ENCODE peak calls at places on chromosomes 5 and 9, in four cellular contexts. B, Z, J and X are unnamed samples.
A peak's percentile ranks its signal among the peaks of the same experiment; 100 is the strongest.

GRCh38 chr5:95817430-95817829 is 5.1 kb downstream of the GLRX start:
- DNase-seq in B (no peak), Z (no peak), J (no peak), X (no peak)

GRCh38 chr9:32725066-32725860 is 58.1 kb upstream of the TMEM215 start:
- DNase-seq in B (no peak), Z (no peak), J (no peak), X (no peak)

GRCh38 chr9:124797343-124798103 is 20.6 kb downstream of the OLFML2A start:
- DNase-seq in B (no peak), Z (no peak), J (peak; percentile 56), X (no peak)

GRCh38 chr5:94983861-94984535 is 300.9 kb downstream of the MCTP1 start:
- DNase-seq in B (no peak), Z (no peak), J (peak; percentile 85), X (no peak)

GRCh38 chr5:27830551-27830950 is 792.2 kb upstream of the CDH9 start:
- DNase-seq in B (no peak), Z (no peak), J (no peak), X (no peak)

GRCh38 chr9:81671880-81672280 is 17.5 kb downstream of the TLE1 start:
- DNase-seq in B (no peak), Z (peak; percentile 57), J (peak; percentile 96), X (no peak)

GRCh38 chr5:14367364-14367763 is 214.2 kb upstream of the OTULINL start:
- DNase-seq in B (no peak), Z (no peak), J (no peak), X (no peak)

GRCh38 chr9:112852741-112853505 is 37.8 kb downstream of the SLC46A2 start:
- DNase-seq in B (no peak), Z (no peak), J (no peak), X (no peak)

GRCh38 chr9:134549336-134549735 is 92.3 kb upstream of the COL5A1 start:
- DNase-seq in B (no peak), Z (no peak), J (no peak), X (no peak)

GRCh38 chr9:86662890-86663468 is 284.3 kb downstream of the GAS1 start:
- DNase-seq in B (no peak), Z (no peak), J (no peak), X (no peak)

GRCh38 chr9:91426123-91426745 is 2.6 kb upstream of the NFIL3 start:
- DNase-seq in B (peak; percentile 66), Z (no peak), J (peak; percentile 66), X (peak; percentile 77)

GRCh38 chr5:74082504-74082903 is 456.5 kb downstream of the ARHGEF28 start:
- DNase-seq in B (no peak), Z (no peak), J (no peak), X (no peak)

GRCh38 chr5:173234129-173234793 is 745 bp downstream of the NKX2-5 start:
- DNase-seq in B (peak; percentile 42), Z (no peak), J (no peak), X (peak; percentile 41)

GRCh38 chr5:138955672-138956295 is 80.6 kb upstream of the LRRTM2 start:
- DNase-seq in B (no peak), Z (no peak), J (no peak), X (no peak)

GRCh38 chr5:149217802-149218153 is 53.9 kb upstream of the AFAP1L1 start:
- DNase-seq in B (no peak), Z (no peak), J (peak; percentile 70), X (no peak)

GRCh38 chr5:77558266-77558665 is 66.2 kb upstream of the WDR41 start:
- DNase-seq in B (no peak), Z (no peak), J (no peak), X (no peak)

GRCh38 chr9:126423709-126424185 is 97.1 kb downstream of the MVB12B start:
- DNase-seq in B (no peak), Z (no peak), J (no peak), X (no peak)

GRCh38 chr5:14753947-14754346 is 89.4 kb downstream of the OTULIN start:
- DNase-seq in B (no peak), Z (no peak), J (peak; percentile 12), X (no peak)

GRCh38 chr9:106916491-106917235 is 53.7 kb downstream of the ZNF462 start:
- DNase-seq in B (no peak), Z (no peak), J (peak; percentile 63), X (no peak)

GRCh38 chr9:121634329-121634784 is 17.1 kb upstream of the DAB2IP start:
- DNase-seq in B (peak; percentile 63), Z (no peak), J (no peak), X (peak; percentile 52)

GRCh38 chr9:80649001-80649420 is 1040.3 kb downstream of the TLE1 start:
- DNase-seq in B (no peak), Z (no peak), J (peak; percentile 90), X (no peak)

GRCh38 chr5:149371296-149371962 is 7.7 kb downstream of the IL17B start:
- DNase-seq in B (peak; percentile 85), Z (no peak), J (peak; percentile 45), X (peak; percentile 88)

GRCh38 chr5:169812786-169813185 is 167.5 kb downstream of the INSYN2B start:
- DNase-seq in B (no peak), Z (no peak), J (no peak), X (no peak)

GRCh38 chr5:171570244-171570819 is 150.9 kb downstream of the FGF18 start:
- DNase-seq in B (no peak), Z (no peak), J (peak; percentile 59), X (no peak)

GRCh38 chr5:128197911-128198522 is 114.5 kb downstream of the SLC12A2 start:
- DNase-seq in B (no peak), Z (no peak), J (no peak), X (no peak)

GRCh38 chr5:135050244-135050767 is 16.3 kb upstream of the PITX1 start:
- DNase-seq in B (no peak), Z (no peak), J (no peak), X (no peak)
- TF ChIP-seq CTCF in B (no peak), Z (no peak), J (no peak), X (no peak)

GRCh38 chr9:73565833-73566465 is 414.3 kb downstream of the ANXA1 start:
- DNase-seq in B (no peak), Z (no peak), J (no peak), X (peak; percentile 2)
- TF ChIP-seq CTCF in B (peak; percentile 50), Z (no peak), J (no peak), X (peak; percentile 50)

GRCh38 chr5:174520420-174521396 is 203.7 kb upstream of the MSX2 start:
- DNase-seq in B (no peak), Z (no peak), J (no peak), X (no peak)
- TF ChIP-seq CTCF in B (no peak), Z (no peak), J (no peak), X (no peak)

GRCh38 chr5:154520861-154521453 is 42.9 kb upstream of the HAND1 start:
- DNase-seq in B (peak; percentile 45), Z (no peak), J (peak; percentile 9), X (peak; percentile 50)
- TF ChIP-seq CTCF in B (peak; percentile 82), Z (peak; percentile 34), J (peak; percentile 59), X (peak; percentile 80)

GRCh38 chr5:179495906-179496455 is 54.4 kb upstream of the RUFY1 start:
- DNase-seq in B (no peak), Z (no peak), J (no peak), X (no peak)
- TF ChIP-seq CTCF in B (peak; percentile 29), Z (no peak), J (no peak), X (no peak)